ENCODE peak calls at places on chromosome 1, in nine cellular contexts. F is psoas muscle, E is PC-3, C is ovary, Z is brain microvascular endothelial cell, G is BJ, L is AG04450, M is colonic mucosa, T is heart left ventricle. R is an unnamed sample.
A peak's percentile ranks its signal among the peaks of the same experiment; 100 is the strongest.

GRCh38 chr1:2930971-2931721 is 90.1 kb upstream of the ACTRT2 start:
- DNase-seq in C (no peak), T (no peak), L (no peak), Z (no peak), E (no peak), M (no peak), F (no peak), G (no peak), R (no peak)

GRCh38 chr1:71424536-71424935 is 343.7 kb upstream of the ZRANB2 start:
- DNase-seq in L (no peak), Z (no peak), F (no peak), T (no peak), C (no peak), M (no peak), G (no peak), E (no peak), R (no peak)

GRCh38 chr1:18109756-18110597 is 2.4 kb downstream of the IGSF21 start:
- DNase-seq in F (peak; percentile 62), G (no peak), Z (no peak), L (no peak), M (peak; percentile 81), C (no peak), T (peak; percentile 43), E (no peak), R (peak; percentile 96)

GRCh38 chr1:243501002-243501401 is 245.2 kb downstream of the SDCCAG8 start:
- DNase-seq in F (no peak), M (no peak), T (no peak), C (no peak), G (no peak), Z (peak; percentile 28), L (peak; percentile 41), E (peak; percentile 38), R (no peak)

GRCh38 chr1:238772321-238772720 is 614.0 kb upstream of the CHRM3 start:
- DNase-seq in G (no peak), M (no peak), C (no peak), Z (no peak), L (no peak), F (no peak), E (peak; percentile 44), T (no peak), R (no peak)

GRCh38 chr1:151312439-151313225 is 14.6 kb downstream of the PI4KB start:
- DNase-seq in G (no peak), T (no peak), F (no peak), E (peak; percentile 83), L (no peak), C (no peak), Z (peak; percentile 22), M (no peak), R (no peak)

GRCh38 chr1:69569983-69570755 is 2.4 kb downstream of the LRRC7 start:
- DNase-seq in G (no peak), T (no peak), M (no peak), F (no peak), C (no peak), Z (peak; percentile 43), E (no peak), L (no peak), R (peak; percentile 57)

GRCh38 chr1:1199141-1199960 is 7.0 kb downstream of the TNFRSF18 start:
- DNase-seq in F (peak; percentile 42), Z (no peak), E (no peak), L (no peak), G (no peak), C (no peak), M (no peak), T (no peak), R (peak; percentile 46)

GRCh38 chr1:69271569-69271968 is 296.2 kb upstream of the LRRC7 start:
- DNase-seq in T (no peak), F (no peak), E (no peak), M (no peak), L (no peak), C (no peak), Z (no peak), G (no peak), R (no peak)

GRCh38 chr1:162391790-162392563 is 10.4 kb downstream of the C1orf226 start:
- DNase-seq in L (no peak), F (no peak), G (no peak), T (no peak), M (no peak), C (no peak), E (peak; percentile 71), Z (peak; percentile 35), R (peak; percentile 60)

GRCh38 chr1:239511865-239512264 is 125.5 kb downstream of the CHRM3 start:
- DNase-seq in C (no peak), G (no peak), M (no peak), F (no peak), E (no peak), T (no peak), Z (no peak), L (no peak), R (no peak)

GRCh38 chr1:167705250-167705649 is 16.5 kb upstream of the MPZL1 start:
- DNase-seq in T (no peak), F (no peak), C (no peak), E (no peak), L (no peak), M (no peak), G (no peak), Z (no peak), R (peak; percentile 82)

DNA sequence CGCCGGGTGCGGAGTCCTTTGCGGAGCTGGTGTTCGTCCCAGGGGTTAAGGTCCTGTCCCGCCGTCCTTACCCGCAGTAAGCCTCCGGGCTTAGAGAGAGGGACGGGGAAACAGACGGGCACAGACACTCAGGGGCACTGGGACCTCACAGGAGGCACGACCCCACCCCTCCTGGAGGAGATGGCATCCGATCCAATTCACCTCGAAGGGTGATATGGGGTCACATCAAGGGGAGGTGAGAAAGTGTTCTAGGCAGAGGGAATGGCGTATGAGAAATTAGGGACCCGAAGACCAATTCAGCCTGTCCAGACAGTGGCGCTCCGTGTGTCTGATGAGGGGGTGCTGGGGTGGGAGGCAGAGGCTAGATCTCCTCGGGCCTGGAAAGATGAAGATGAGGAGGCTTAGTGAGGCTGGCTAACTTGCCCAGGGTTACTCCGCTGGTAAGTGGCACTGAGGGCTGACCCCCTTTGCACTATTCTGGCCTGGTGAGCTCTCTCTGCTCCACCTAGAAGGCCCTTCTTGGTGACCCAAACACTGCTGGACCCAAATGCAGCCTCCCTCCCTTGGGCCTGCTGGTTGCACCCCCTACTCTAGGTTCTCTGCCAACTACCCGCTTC is 12.1 kb downstream of the BTBD19 start:
- DNase-seq in T (no peak), Z (no peak), M (no peak), G (no peak), C (no peak), L (no peak), F (no peak), E (no peak), R (no peak)
- TF ChIP-seq CTCF in T (no peak), Z (no peak), M (no peak), G (no peak), C (no peak), L (no peak), F (no peak), E (no peak), R (no peak)

GRCh38 chr1:39671433-39671792 is 494 bp downstream of the NT5C1A start:
- DNase-seq in M (no peak), Z (no peak), L (no peak), G (no peak), F (peak; percentile 94), C (peak; percentile 46), E (no peak), T (peak; percentile 82), R (peak; percentile 62)
- H3K27me3 ChIP-seq in M (peaks cover 23% of the 10 kb centered on the region), Z (peaks cover 33% of the 10 kb centered on the region), L (peaks cover 77% of the 10 kb centered on the region), G (peaks cover 47% of the 10 kb centered on the region), F (no peaks in the 10 kb centered on the region), C (no peaks in the 10 kb centered on the region), E (peaks cover 21% of the 10 kb centered on the region), T (no peaks in the 10 kb centered on the region), R (peaks cover 100% of the 10 kb centered on the region)

GRCh38 chr1:26531651-26532131 is 2.1 kb downstream of the RPS6KA1 start:
- DNase-seq in G (no peak), T (no peak), F (no peak), M (peak; percentile 65), Z (no peak), L (no peak), C (no peak), E (no peak), R (no peak)

GRCh38 chr1:26529655-26530539 is at the start of gene RPS6KA1:
- DNase-seq in L (no peak), G (no peak), Z (no peak), F (peak; percentile 66), E (peak; percentile 69), T (peak; percentile 64), M (peak; percentile 73), C (peak; percentile 47), R (peak; percentile 91)

GRCh38 chr1:26530898-26531598 is 1.5 kb downstream of the RPS6KA1 start:
- DNase-seq in F (no peak), L (no peak), T (no peak), E (peak; percentile 92), C (no peak), M (peak; percentile 96), Z (no peak), G (peak; percentile 10), R (peak; percentile 96)

GRCh38 chr1:26530540-26530897 is 958 bp downstream of the RPS6KA1 start:
- DNase-seq in Z (no peak), L (no peak), F (no peak), M (peak; percentile 65), E (peak; percentile 7), C (no peak), T (no peak), G (no peak), R (no peak)

DNA sequence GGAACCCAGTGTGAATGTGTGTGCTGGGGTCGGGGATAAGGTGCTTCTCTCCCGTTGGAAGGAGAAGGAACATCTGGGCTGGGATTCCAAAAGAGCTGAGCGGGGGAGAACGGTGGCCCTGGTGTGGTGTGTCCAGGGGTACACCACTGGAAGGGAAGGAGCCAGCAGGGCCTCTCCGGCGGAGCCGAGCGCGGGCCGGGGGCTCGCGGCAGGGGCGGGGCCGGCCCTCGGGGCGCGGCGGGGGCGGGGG is 231 bp upstream of the RPS6KA1 start:
- DNase-seq in T (no peak), L (no peak), M (peak; percentile 35), G (no peak), Z (no peak), E (no peak), F (no peak), C (no peak), R (no peak)
- H3K4me3 ChIP-seq in T (peak overlapping the region; percentile 93), L (peak overlapping the region; percentile 62), M (peak overlapping the region; percentile 77), G (peak overlapping the region; percentile 47), Z (peak overlapping the region; percentile 55), E (peak overlapping the region; percentile 70), F (peak overlapping the region; percentile 74), C (peak overlapping the region; percentile 37), R (peak overlapping the region; percentile 66)

GRCh38 chr1:5638582-5638981 is 353.6 kb downstream of the NPHP4 start:
- DNase-seq in M (no peak), F (no peak), L (no peak), T (no peak), G (no peak), C (no peak), E (no peak), Z (no peak), R (peak; percentile 34)

GRCh38 chr1:5639323-5639722 is 352.9 kb downstream of the NPHP4 start:
- DNase-seq in G (no peak), E (no peak), F (no peak), T (no peak), M (no peak), Z (no peak), L (no peak), C (no peak), R (no peak)

GRCh38 chr1:5634893-5635292 is 357.3 kb downstream of the NPHP4 start:
- DNase-seq in T (no peak), M (no peak), Z (no peak), E (no peak), F (no peak), L (no peak), C (no peak), G (no peak), R (no peak)

GRCh38 chr1:5640845-5641244 is 351.4 kb downstream of the NPHP4 start:
- DNase-seq in M (no peak), E (no peak), T (no peak), C (no peak), Z (no peak), G (no peak), L (no peak), F (no peak), R (peak; percentile 66)

GRCh38 chr1:5637171-5637570 is 355.1 kb downstream of the NPHP4 start:
- DNase-seq in M (peak; percentile 46), G (no peak), L (no peak), F (no peak), E (peak; percentile 60), T (no peak), C (no peak), Z (no peak), R (peak; percentile 68)
- TF ChIP-seq CTCF in M (peak; percentile 45), G (no peak), L (no peak), F (no peak), E (peak; percentile 71), T (peak; percentile 21), C (no peak), Z (peak; percentile 10), R (peak; percentile 67)

R was measured in endodermal cell.